ENCODE peak calls at places on chromosomes 16 and 17, in nine cellular contexts. O is NCI-H1436; N is stimulated activated CD4-positive, alpha-beta T cell treated with anti-CD3 and anti-CD28 coated beads, TNF-alpha, amount 100 ng/mL, for 4 hours; Q is NB4; F is SJSA1; K is T-helper 22 cell; D is NCI-H1694; G is HEK293T; Y is T-helper 2 cell treated with Interferon-gamma antibody and Interleukin-4, amounts not matched to agents 5 μg/mL and 100 μg/mL, for 36 hours. B is an unnamed sample.

GRCh38 chr17:9371019-9371418 is 204.6 kb downstream of the STX8 start:
- DNase-seq in D (no peak), G (no peak), N (no peak), K (no peak), Y (no peak), Q (no peak), O (peak), F (peak), B (peak)

GRCh38 chr17:19335951-19336631 is 26.4 kb downstream of the B9D1 start:
- DNase-seq in D (no peak), F (no peak), O (no peak), Y (no peak), N (no peak), G (no peak), Q (no peak), K (no peak), B (no peak)

GRCh38 chr17:50425682-50426471 is at the start of gene ACSF2:
- DNase-seq in Q (peak), D (no peak), K (peak), F (peak), N (peak), Y (peak), O (no peak), G (peak), B (peak)

GRCh38 chr17:20120835-20121234 is 111.7 kb downstream of the SPECC1 start:
- DNase-seq in O (no peak), F (no peak), Q (no peak), K (no peak), D (peak), Y (no peak), G (no peak), N (no peak), B (no peak)

GRCh38 chr16:30956601-30957455 is 726 bp upstream of the SETD1A start:
- DNase-seq in F (peak), Q (peak), D (peak), K (peak), Y (peak), G (peak), O (peak), N (peak), B (peak)

GRCh38 chr17:39235555-39236221 is 9.9 kb upstream of the STAC2 start:
- DNase-seq in O (peak), N (no peak), K (peak), Q (peak), G (peak), D (peak), Y (peak), F (no peak), B (peak)

GRCh38 chr17:43663383-43663782 is 1.7 kb upstream of the MEOX1 start:
- DNase-seq in N (no peak), Y (no peak), D (no peak), Q (no peak), G (no peak), K (no peak), F (no peak), O (no peak), B (no peak)

GRCh38 chr17:58412910-58413630 is 4.3 kb downstream of the RNF43 start:
- DNase-seq in F (no peak), D (no peak), Y (peak), O (no peak), N (no peak), K (no peak), G (no peak), Q (peak), B (no peak)

GRCh38 chr17:70604854-70605253 is 435.5 kb downstream of the KCNJ2 start:
- DNase-seq in K (no peak), N (no peak), G (peak), Y (no peak), Q (no peak), O (no peak), D (no peak), F (no peak), B (no peak)

GRCh38 chr16:57510016-57510871 is 24.0 kb upstream of the DOK4 start:
- DNase-seq in N (no peak), Y (no peak), G (no peak), K (no peak), O (no peak), F (no peak), Q (no peak), D (no peak), B (no peak)

GRCh38 chr17:81164464-81165245 is 652 bp upstream of the PVALEF start:
- DNase-seq in O (no peak), G (no peak), F (no peak), K (no peak), D (peak), Y (no peak), N (no peak), Q (no peak), B (no peak)

GRCh38 chr17:79979841-79980215 is 55.8 kb downstream of the TBC1D16 start:
- DNase-seq in Q (no peak), O (no peak), F (peak), K (no peak), N (no peak), Y (no peak), D (no peak), G (no peak), B (no peak)